ENCODE peak calls at places on chromosomes 12 and 14, in five cellular contexts. One of them, this sample, is unnamed.

GRCh38 chr12:50268482-50268881 is 14.8 kb downstream of the LIMA1 start:
- DNase-seq in GM12865: no peak
- DNase-seq in hepatocyte: no peak
- DNase-seq in naive thymus-derived CD4-positive, alpha-beta T cell: no peak
- DNase-seq in fibroblast of lung: no peak
- DNase-seq in this sample: no peak

GRCh38 chr12:68613209-68613904 is 2.7 kb downstream of the RAP1B start:
- DNase-seq in GM12865: peak
- DNase-seq in hepatocyte: peak
- DNase-seq in naive thymus-derived CD4-positive, alpha-beta T cell: no peak
- DNase-seq in fibroblast of lung: no peak
- DNase-seq in this sample: no peak

GRCh38 chr12:69502342-69503081 is 32.3 kb downstream of the FRS2 start:
- DNase-seq in GM12865: no peak
- DNase-seq in hepatocyte: no peak
- DNase-seq in naive thymus-derived CD4-positive, alpha-beta T cell: no peak
- DNase-seq in fibroblast of lung: peak
- DNase-seq in this sample: peak

GRCh38 chr12:58920102-58920955 is at the start of gene LRIG3:
- DNase-seq in GM12865: peak
- DNase-seq in hepatocyte: peak
- DNase-seq in naive thymus-derived CD4-positive, alpha-beta T cell: peak
- DNase-seq in fibroblast of lung: peak
- DNase-seq in this sample: peak

GRCh38 chr14:34012978-34013713 is 62.3 kb upstream of the EGLN3 start:
- DNase-seq in GM12865: peak
- DNase-seq in hepatocyte: no peak
- DNase-seq in naive thymus-derived CD4-positive, alpha-beta T cell: no peak
- DNase-seq in fibroblast of lung: no peak
- DNase-seq in this sample: no peak

GRCh38 chr14:60163741-60164140 is 1.5 kb downstream of the DHRS7 start:
- DNase-seq in GM12865: no peak
- DNase-seq in hepatocyte: no peak
- DNase-seq in naive thymus-derived CD4-positive, alpha-beta T cell: no peak
- DNase-seq in fibroblast of lung: no peak
- DNase-seq in this sample: no peak

GRCh38 chr12:3962661-3963483 is 89.7 kb upstream of the PARP11 start:
- DNase-seq in GM12865: peak
- DNase-seq in hepatocyte: peak
- DNase-seq in naive thymus-derived CD4-positive, alpha-beta T cell: peak
- DNase-seq in fibroblast of lung: no peak
- DNase-seq in this sample: no peak

GRCh38 chr14:103070971-103071542 is 13.0 kb upstream of the LBHD2 start:
- DNase-seq in GM12865: no peak
- DNase-seq in hepatocyte: no peak
- DNase-seq in naive thymus-derived CD4-positive, alpha-beta T cell: no peak
- DNase-seq in fibroblast of lung: no peak
- DNase-seq in this sample: no peak

GRCh38 chr14:86852530-86852929 is 1140.5 kb downstream of the GALC start:
- DNase-seq in GM12865: no peak
- DNase-seq in hepatocyte: no peak
- DNase-seq in naive thymus-derived CD4-positive, alpha-beta T cell: no peak
- DNase-seq in fibroblast of lung: peak
- DNase-seq in this sample: no peak

GRCh38 chr14:69632154-69632553 is 20.8 kb downstream of the SUSD6 start:
- DNase-seq in GM12865: no peak
- DNase-seq in hepatocyte: no peak
- DNase-seq in naive thymus-derived CD4-positive, alpha-beta T cell: no peak
- DNase-seq in fibroblast of lung: no peak
- DNase-seq in this sample: no peak

GRCh38 chr12:86948851-86949250 is 692.7 kb upstream of the MGAT4C start:
- DNase-seq in GM12865: no peak
- DNase-seq in hepatocyte: no peak
- DNase-seq in naive thymus-derived CD4-positive, alpha-beta T cell: no peak
- DNase-seq in fibroblast of lung: peak
- DNase-seq in this sample: no peak

GRCh38 chr12:48739618-48740269 is 23.2 kb upstream of the CCNT1 start:
- DNase-seq in GM12865: no peak
- DNase-seq in hepatocyte: no peak
- DNase-seq in naive thymus-derived CD4-positive, alpha-beta T cell: no peak
- DNase-seq in fibroblast of lung: no peak
- DNase-seq in this sample: no peak

GRCh38 chr12:1836241-1836803 is 16.0 kb downstream of the LRTM2 start:
- DNase-seq in GM12865: no peak
- DNase-seq in hepatocyte: no peak
- DNase-seq in naive thymus-derived CD4-positive, alpha-beta T cell: no peak
- DNase-seq in fibroblast of lung: no peak
- DNase-seq in this sample: no peak

GRCh38 chr14:35342160-35343010 is 50.2 kb downstream of the PSMA6 start:
- DNase-seq in GM12865: no peak
- DNase-seq in hepatocyte: no peak
- DNase-seq in naive thymus-derived CD4-positive, alpha-beta T cell: no peak
- DNase-seq in fibroblast of lung: peak
- DNase-seq in this sample: peak

GRCh38 chr12:75289678-75290200 is 40.4 kb downstream of the CAPS2 start:
- DNase-seq in GM12865: no peak
- DNase-seq in hepatocyte: no peak
- DNase-seq in naive thymus-derived CD4-positive, alpha-beta T cell: no peak
- DNase-seq in fibroblast of lung: peak
- DNase-seq in this sample: peak

GRCh38 chr12:110743571-110744093 is 941 bp upstream of the PPP1CC start:
- DNase-seq in GM12865: no peak
- DNase-seq in hepatocyte: peak
- DNase-seq in naive thymus-derived CD4-positive, alpha-beta T cell: no peak
- DNase-seq in fibroblast of lung: peak
- DNase-seq in this sample: no peak

GRCh38 chr12:124080649-124081048 is 107.6 kb downstream of the ZNF664 start:
- DNase-seq in GM12865: no peak
- DNase-seq in hepatocyte: no peak
- DNase-seq in naive thymus-derived CD4-positive, alpha-beta T cell: no peak
- DNase-seq in fibroblast of lung: no peak
- DNase-seq in this sample: no peak

GRCh38 chr12:69933115-69933552 is 108.1 kb downstream of the MYRFL start:
- DNase-seq in GM12865: peak
- DNase-seq in hepatocyte: no peak
- DNase-seq in naive thymus-derived CD4-positive, alpha-beta T cell: no peak
- DNase-seq in fibroblast of lung: no peak
- DNase-seq in this sample: no peak

GRCh38 chr12:11513288-11513687 is 117.9 kb upstream of the PRB2 start:
- DNase-seq in GM12865: no peak
- DNase-seq in hepatocyte: no peak
- DNase-seq in naive thymus-derived CD4-positive, alpha-beta T cell: no peak
- DNase-seq in fibroblast of lung: peak
- DNase-seq in this sample: no peak

GRCh38 chr12:48973992-48974673 is 2.6 kb upstream of the WNT10B start:
- DNase-seq in GM12865: no peak
- DNase-seq in hepatocyte: peak
- DNase-seq in naive thymus-derived CD4-positive, alpha-beta T cell: peak
- DNase-seq in fibroblast of lung: peak
- DNase-seq in this sample: no peak

GRCh38 chr12:104456417-104456949 is at the start of gene CHST11:
- DNase-seq in GM12865: peak
- DNase-seq in hepatocyte: peak
- DNase-seq in naive thymus-derived CD4-positive, alpha-beta T cell: peak
- DNase-seq in fibroblast of lung: peak
- DNase-seq in this sample: peak

GRCh38 chr12:27085654-27086053 is 3.3 kb upstream of the C12orf71 start:
- DNase-seq in GM12865: no peak
- DNase-seq in hepatocyte: no peak
- DNase-seq in naive thymus-derived CD4-positive, alpha-beta T cell: no peak
- DNase-seq in fibroblast of lung: peak
- DNase-seq in this sample: no peak

GRCh38 chr14:23727566-23728335 is 91.6 kb downstream of the DHRS2 start:
- DNase-seq in GM12865: peak
- DNase-seq in hepatocyte: peak
- DNase-seq in naive thymus-derived CD4-positive, alpha-beta T cell: no peak
- DNase-seq in fibroblast of lung: peak
- DNase-seq in this sample: peak

GRCh38 chr14:29227631-29228030 is 461.0 kb downstream of the FOXG1 start:
- DNase-seq in GM12865: no peak
- DNase-seq in hepatocyte: no peak
- DNase-seq in naive thymus-derived CD4-positive, alpha-beta T cell: no peak
- DNase-seq in fibroblast of lung: peak
- DNase-seq in this sample: no peak

GRCh38 chr12:103801709-103802585 is 39.1 kb downstream of the NT5DC3 start:
- DNase-seq in GM12865: no peak
- DNase-seq in hepatocyte: no peak
- DNase-seq in naive thymus-derived CD4-positive, alpha-beta T cell: no peak
- DNase-seq in fibroblast of lung: peak
- DNase-seq in this sample: no peak

GRCh38 chr12:52871291-52871961 is 22.6 kb upstream of the KRT78 start:
- DNase-seq in GM12865: no peak
- DNase-seq in hepatocyte: peak
- DNase-seq in naive thymus-derived CD4-positive, alpha-beta T cell: no peak
- DNase-seq in fibroblast of lung: peak
- DNase-seq in this sample: peak

GRCh38 chr12:49058366-49059062 is 2.1 kb downstream of the KMT2D start:
- DNase-seq in GM12865: no peak
- DNase-seq in hepatocyte: no peak
- DNase-seq in naive thymus-derived CD4-positive, alpha-beta T cell: no peak
- DNase-seq in fibroblast of lung: no peak
- DNase-seq in this sample: no peak

GRCh38 chr14:59463773-59464650 is 1.2 kb downstream of the GPR135 start:
- DNase-seq in GM12865: peak
- DNase-seq in hepatocyte: peak
- DNase-seq in naive thymus-derived CD4-positive, alpha-beta T cell: peak
- DNase-seq in fibroblast of lung: peak
- DNase-seq in this sample: no peak

GRCh38 chr12:86710110-86710509 is 453.9 kb upstream of the MGAT4C start:
- DNase-seq in GM12865: no peak
- DNase-seq in hepatocyte: no peak
- DNase-seq in naive thymus-derived CD4-positive, alpha-beta T cell: no peak
- DNase-seq in fibroblast of lung: peak
- DNase-seq in this sample: peak

GRCh38 chr12:123356159-123356670 is 8.4 kb downstream of the SBNO1 start:
- DNase-seq in GM12865: no peak
- DNase-seq in hepatocyte: no peak
- DNase-seq in naive thymus-derived CD4-positive, alpha-beta T cell: no peak
- DNase-seq in fibroblast of lung: no peak
- DNase-seq in this sample: no peak

GRCh38 chr14:36818794-36819384 is 157.2 kb downstream of the PAX9 start:
- DNase-seq in GM12865: no peak
- DNase-seq in hepatocyte: no peak
- DNase-seq in naive thymus-derived CD4-positive, alpha-beta T cell: no peak
- DNase-seq in fibroblast of lung: peak
- DNase-seq in this sample: no peak

GRCh38 chr14:74733241-74733640 is 20.3 kb downstream of the FCF1 start:
- DNase-seq in GM12865: no peak
- DNase-seq in hepatocyte: no peak
- DNase-seq in naive thymus-derived CD4-positive, alpha-beta T cell: no peak
- DNase-seq in fibroblast of lung: no peak
- DNase-seq in this sample: no peak

GRCh38 chr12:126247936-126248335 is 1182.7 kb downstream of the AACS start:
- DNase-seq in GM12865: no peak
- DNase-seq in hepatocyte: no peak
- DNase-seq in naive thymus-derived CD4-positive, alpha-beta T cell: no peak
- DNase-seq in fibroblast of lung: peak
- DNase-seq in this sample: no peak

GRCh38 chr14:80751285-80751684 is 190.3 kb downstream of the CEP128 start:
- DNase-seq in GM12865: no peak
- DNase-seq in hepatocyte: no peak
- DNase-seq in naive thymus-derived CD4-positive, alpha-beta T cell: no peak
- DNase-seq in fibroblast of lung: no peak
- DNase-seq in this sample: no peak

GRCh38 chr14:80754696-80755095 is 186.8 kb downstream of the CEP128 start:
- DNase-seq in GM12865: no peak
- DNase-seq in hepatocyte: no peak
- DNase-seq in naive thymus-derived CD4-positive, alpha-beta T cell: no peak
- DNase-seq in fibroblast of lung: no peak
- DNase-seq in this sample: no peak
- H3K4me3 ChIP-seq in GM12865: no peak
- H3K4me3 ChIP-seq in hepatocyte: no peak
- H3K4me3 ChIP-seq in naive thymus-derived CD4-positive, alpha-beta T cell: no peak
- H3K4me3 ChIP-seq in fibroblast of lung: no peak
- H3K4me3 ChIP-seq in this sample: no peak

GRCh38 chr12:89016970-89017778 is 335.1 kb downstream of the DUSP6 start:
- DNase-seq in GM12865: peak
- DNase-seq in hepatocyte: peak
- DNase-seq in naive thymus-derived CD4-positive, alpha-beta T cell: no peak
- DNase-seq in fibroblast of lung: peak
- DNase-seq in this sample: no peak

GRCh38 chr12:89019439-89020120 is 332.7 kb downstream of the DUSP6 start:
- DNase-seq in GM12865: peak
- DNase-seq in hepatocyte: peak
- DNase-seq in naive thymus-derived CD4-positive, alpha-beta T cell: peak
- DNase-seq in fibroblast of lung: peak
- DNase-seq in this sample: peak

GRCh38 chr12:89024580-89024979 is 327.7 kb downstream of the DUSP6 start:
- DNase-seq in GM12865: no peak
- DNase-seq in hepatocyte: no peak
- DNase-seq in naive thymus-derived CD4-positive, alpha-beta T cell: no peak
- DNase-seq in fibroblast of lung: no peak
- DNase-seq in this sample: no peak

GRCh38 chr12:89020689-89021088 is 331.6 kb downstream of the DUSP6 start:
- DNase-seq in GM12865: no peak
- DNase-seq in hepatocyte: no peak
- DNase-seq in naive thymus-derived CD4-positive, alpha-beta T cell: no peak
- DNase-seq in fibroblast of lung: no peak
- DNase-seq in this sample: no peak

GRCh38 chr12:89020121-89020480 is 332.2 kb downstream of the DUSP6 start:
- DNase-seq in GM12865: no peak
- DNase-seq in hepatocyte: no peak
- DNase-seq in naive thymus-derived CD4-positive, alpha-beta T cell: no peak
- DNase-seq in fibroblast of lung: no peak
- DNase-seq in this sample: no peak
- H3K4me3 ChIP-seq in GM12865: no peak
- H3K4me3 ChIP-seq in hepatocyte: no peak
- H3K4me3 ChIP-seq in naive thymus-derived CD4-positive, alpha-beta T cell: no peak
- H3K4me3 ChIP-seq in fibroblast of lung: no peak
- H3K4me3 ChIP-seq in this sample: no peak

GRCh38 chr12:132610051-132610759 is at the start of gene LRCOL1:
- DNase-seq in GM12865: no peak
- DNase-seq in hepatocyte: no peak
- DNase-seq in naive thymus-derived CD4-positive, alpha-beta T cell: no peak
- DNase-seq in fibroblast of lung: peak
- DNase-seq in this sample: peak
- H3K4me3 ChIP-seq in GM12865: no peak
- H3K4me3 ChIP-seq in hepatocyte: no peak
- H3K4me3 ChIP-seq in naive thymus-derived CD4-positive, alpha-beta T cell: no peak
- H3K4me3 ChIP-seq in fibroblast of lung: no peak
- H3K4me3 ChIP-seq in this sample: peak

DNA sequence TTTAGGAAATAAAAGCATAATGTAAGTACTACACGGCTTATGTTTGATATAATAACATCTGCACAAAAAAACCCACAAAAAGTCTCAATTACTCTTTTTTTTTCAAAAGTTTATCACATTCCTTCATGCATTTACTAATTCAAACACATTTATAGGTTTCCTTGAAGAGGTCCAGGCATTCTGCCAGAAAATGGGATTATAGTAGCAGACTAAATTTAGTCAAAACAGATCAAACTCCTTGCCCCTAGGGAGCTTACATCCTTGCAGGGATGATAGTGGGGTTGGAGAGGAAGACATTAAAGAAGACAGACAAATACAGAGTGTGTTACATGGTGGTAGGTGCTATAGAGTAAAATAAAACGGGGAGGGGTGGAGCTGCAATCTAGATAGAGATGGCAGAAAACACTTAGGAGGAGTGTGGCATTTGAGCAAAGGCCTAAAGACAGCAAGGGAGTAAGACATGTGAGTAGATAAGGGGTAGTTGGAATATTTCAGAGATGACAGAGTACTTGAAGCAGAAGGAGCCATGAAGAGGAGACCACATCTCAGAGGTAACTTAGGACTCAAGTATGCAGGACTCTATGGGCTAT is 266.9 kb downstream of the PPFIA2 start:
- DNase-seq in GM12865: no peak
- DNase-seq in hepatocyte: peak
- DNase-seq in naive thymus-derived CD4-positive, alpha-beta T cell: no peak
- DNase-seq in fibroblast of lung: peak
- DNase-seq in this sample: peak
- H3K4me3 ChIP-seq in GM12865: no peak
- H3K4me3 ChIP-seq in hepatocyte: no peak
- H3K4me3 ChIP-seq in naive thymus-derived CD4-positive, alpha-beta T cell: no peak
- H3K4me3 ChIP-seq in fibroblast of lung: no peak
- H3K4me3 ChIP-seq in this sample: no peak